ENCODE peak calls at places on chromosomes 11 and 22, in four cellular contexts. H is A549, A is K562, J is HepG2. F is an unnamed sample.

GRCh38 chr11:14884667-14885273 is 7.3 kb downstream of the CYP2R1 start:
- DNase-seq in H (no peak), J (no peak), A (no peak), F (no peak)

GRCh38 chr11:82855616-82856015 is 44.6 kb downstream of the PRCP start:
- DNase-seq in A (no peak), H (no peak), J (no peak), F (no peak)

GRCh38 chr11:102530558-102530957 is at the start of gene MMP7:
- DNase-seq in A (no peak), J (no peak), H (peak; percentile 59), F (no peak)

GRCh38 chr11:8055111-8055835 is 25.7 kb upstream of the TUB start:
- DNase-seq in H (no peak), A (no peak), J (no peak), F (peak; percentile 64)

GRCh38 chr11:12177739-12178338 is 67.4 kb downstream of the MICAL2 start:
- DNase-seq in J (no peak), A (no peak), H (peak; percentile 21), F (no peak)

GRCh38 chr11:115275045-115275444 is 229.2 kb downstream of the CADM1 start:
- DNase-seq in J (no peak), H (no peak), A (no peak), F (no peak)

GRCh38 chr11:74838188-74838587 is 89.5 kb downstream of the RNF169 start:
- DNase-seq in A (no peak), J (no peak), H (no peak), F (no peak)

GRCh38 chr11:57800444-57801184 is 39.0 kb downstream of the CTNND1 start:
- DNase-seq in A (peak; percentile 70), H (peak; percentile 95), J (peak; percentile 98), F (no peak)

GRCh38 chr11:62665075-62665629 is at the start of the genes C11orf98 and CSKMT:
- DNase-seq in J (peak; percentile 85), A (peak; percentile 91), H (peak; percentile 93), F (peak; percentile 97)

GRCh38 chr11:27926981-27927481 is 180.9 kb downstream of the KIF18A start:
- DNase-seq in J (no peak), H (peak; percentile 29), A (no peak), F (no peak)

GRCh38 chr22:41812805-41813545 is 12.5 kb downstream of the CCDC134 start:
- DNase-seq in J (no peak), H (no peak), A (no peak), F (no peak)

GRCh38 chr11:84905411-84905810 is 721.7 kb downstream of the DLG2 start:
- DNase-seq in A (no peak), H (no peak), J (no peak), F (no peak)

GRCh38 chr11:96259053-96259837 is 83.8 kb downstream of the MAML2 start:
- DNase-seq in A (no peak), H (peak; percentile 26), J (no peak), F (no peak)

DNA sequence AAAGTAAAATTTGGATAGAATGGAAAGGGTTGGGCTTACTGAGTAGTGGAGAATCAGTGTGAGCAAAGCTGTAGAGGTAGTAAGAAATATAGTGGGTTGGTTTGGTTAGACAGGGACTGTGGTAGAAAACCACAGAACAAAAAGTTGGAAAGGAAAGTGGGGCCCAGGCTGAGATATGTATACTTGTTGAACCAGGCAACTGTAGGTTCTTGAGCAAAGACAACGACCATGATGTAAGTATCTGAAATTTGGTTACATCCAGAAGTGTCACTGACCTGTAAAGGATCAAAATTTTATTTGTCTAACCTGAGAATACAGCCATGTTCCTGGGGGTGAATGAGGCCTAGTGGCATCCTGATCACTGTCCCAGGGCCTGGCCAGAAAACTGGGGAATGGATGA is 114.1 kb downstream of the STIM1 start:
- DNase-seq in H (no peak), A (no peak), J (no peak), F (no peak)
- TF ChIP-seq HMGXB4 in H (no peak), A (no peak), J (no peak), F (no peak)

GRCh38 chr11:116567721-116568242 is 205.0 kb downstream of the BUD13 start:
- DNase-seq in A (no peak), J (no peak), H (no peak), F (no peak)
- TF ChIP-seq HMGXB4 in A (no peak), J (no peak), H (no peak), F (no peak)

DNA sequence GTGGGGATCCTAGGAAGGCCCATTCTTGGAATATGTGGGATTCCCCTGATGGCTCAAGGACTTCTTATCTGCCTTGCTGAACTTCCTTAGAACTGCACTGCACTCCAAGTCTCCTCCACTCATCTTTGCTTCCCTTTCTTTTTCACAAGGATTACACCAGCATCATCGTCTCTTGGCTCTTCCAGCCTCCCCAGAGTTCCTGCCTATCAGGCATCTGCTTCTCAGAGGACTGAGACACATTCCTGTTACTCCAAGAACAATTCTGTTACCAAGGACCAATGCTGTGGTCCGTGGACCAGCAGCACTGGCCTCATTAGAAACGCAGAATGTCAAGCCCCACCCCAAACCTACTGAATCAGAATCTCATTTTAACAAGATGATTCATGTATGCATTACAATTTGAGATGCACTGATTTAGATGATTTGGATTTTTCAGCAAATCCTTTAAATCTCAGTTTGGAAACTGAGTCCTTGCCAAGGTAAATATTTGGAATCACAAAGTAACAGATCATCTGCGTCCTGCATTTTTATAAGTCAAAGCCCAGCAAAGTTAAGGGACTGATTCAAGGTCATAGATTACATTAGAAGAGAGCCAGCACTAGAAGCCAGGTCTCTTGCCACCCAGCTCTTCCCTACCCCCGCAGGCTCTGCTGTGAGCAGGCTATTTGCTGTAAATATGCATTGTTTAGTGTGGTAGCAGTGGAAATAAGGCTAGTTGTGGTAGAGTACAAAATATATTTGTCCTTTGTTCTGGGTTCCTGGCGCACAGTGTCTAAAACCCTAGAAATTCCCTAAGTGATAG is 110.9 kb downstream of the SWAP70 start:
- DNase-seq in J (no peak), A (no peak), H (peak; percentile 20), F (no peak)
- TF ChIP-seq HMGXB4 in J (no peak), A (no peak), H (no peak), F (no peak)

GRCh38 chr11:44623716-44624491 is 58.4 kb downstream of the CD82 start:
- DNase-seq in H (no peak), J (no peak), A (no peak), F (no peak)
- TF ChIP-seq HMGXB4 in H (no peak), J (no peak), A (no peak), F (no peak)

GRCh38 chr11:117220999-117221774 is 10.7 kb downstream of the PCSK7 start:
- DNase-seq in A (no peak), J (no peak), H (no peak), F (no peak)

GRCh38 chr11:117223741-117224685 is 7.9 kb downstream of the PCSK7 start:
- DNase-seq in A (peak; percentile 67), H (no peak), J (no peak), F (no peak)

GRCh38 chr11:117225553-117226170 is 6.2 kb downstream of the PCSK7 start:
- DNase-seq in J (no peak), A (no peak), H (no peak), F (no peak)

GRCh38 chr11:117221775-117222517 is 9.9 kb downstream of the PCSK7 start:
- DNase-seq in H (no peak), J (no peak), A (no peak), F (no peak)

DNA sequence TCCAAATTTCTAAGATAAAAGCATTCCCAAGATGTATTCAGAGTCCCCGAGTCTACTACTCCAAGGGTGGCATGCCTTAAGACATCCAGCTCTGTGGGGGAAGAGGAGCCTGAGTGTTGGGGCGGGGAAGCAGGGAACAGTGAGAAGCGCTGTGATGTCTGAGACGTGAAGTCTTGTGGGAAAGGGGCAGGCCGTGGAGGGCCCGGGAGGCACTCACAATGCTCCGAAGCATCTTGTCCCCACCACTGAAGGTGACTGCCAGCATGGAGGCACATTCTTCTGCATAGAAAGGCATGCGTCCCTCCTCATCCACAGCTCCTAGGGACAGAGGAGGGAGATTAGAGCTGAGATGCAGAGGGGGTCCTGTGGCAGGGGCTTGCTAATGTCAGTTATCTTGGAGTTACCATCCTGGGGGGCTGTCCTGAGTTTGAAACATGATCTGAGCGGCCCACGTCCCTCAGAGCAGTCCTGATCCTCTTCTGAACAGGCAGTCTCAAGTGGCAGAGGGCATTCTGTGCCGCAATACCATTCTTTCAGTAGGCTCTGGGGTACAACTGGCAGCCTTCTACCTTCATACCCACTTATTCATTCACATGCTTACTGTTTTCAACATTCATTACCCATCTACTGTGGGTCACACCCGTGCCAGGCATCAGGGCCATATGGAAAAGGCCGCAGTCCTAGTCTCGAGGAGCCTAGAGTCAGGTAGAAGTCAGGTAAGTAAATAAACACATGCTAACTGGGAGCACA is 8.7 kb downstream of the PCSK7 start:
- DNase-seq in J (no peak), A (no peak), H (no peak), F (no peak)
- TF ChIP-seq HMGXB4 in J (no peak), A (no peak), H (no peak), F (no peak)

F was measured in WTC11.